ENCODE peak calls at places on chromosome 18, in four cellular contexts. One of them, this sample, is unnamed.

GRCh38 chr18:9237982-9238381 is 96.6 kb upstream of the TWSG1 start:
- DNase-seq in HCT116: no peak
- DNase-seq in glutamatergic neuron: no peak
- DNase-seq in AG04450: no peak
- DNase-seq in this sample: no peak

GRCh38 chr18:53798516-53798915 is 426.0 kb downstream of the MBD2 start:
- DNase-seq in glutamatergic neuron: no peak
- DNase-seq in AG04450: no peak
- DNase-seq in HCT116: no peak
- DNase-seq in this sample: no peak

GRCh38 chr18:27713727-27714080 is 463.2 kb downstream of the CDH2 start:
- DNase-seq in AG04450: no peak
- DNase-seq in glutamatergic neuron: peak
- DNase-seq in HCT116: no peak
- DNase-seq in this sample: no peak

GRCh38 chr18:7207366-7207765 is 23.5 kb upstream of the LRRC30 start:
- DNase-seq in glutamatergic neuron: no peak
- DNase-seq in HCT116: no peak
- DNase-seq in AG04450: no peak
- DNase-seq in this sample: no peak

GRCh38 chr18:24208270-24209035 is 69.6 kb downstream of the CABYR start:
- DNase-seq in glutamatergic neuron: no peak
- DNase-seq in HCT116: peak
- DNase-seq in AG04450: no peak
- DNase-seq in this sample: no peak

GRCh38 chr18:48949051-48949605 is 1.6 kb downstream of the SMAD7 start:
- DNase-seq in AG04450: no peak
- DNase-seq in HCT116: no peak
- DNase-seq in glutamatergic neuron: no peak
- DNase-seq in this sample: peak

GRCh38 chr18:48037481-48038271 is 107.2 kb upstream of the SMAD2 start:
- DNase-seq in HCT116: peak
- DNase-seq in AG04450: no peak
- DNase-seq in glutamatergic neuron: peak
- DNase-seq in this sample: peak

GRCh38 chr18:24915547-24915946 is 436.4 kb downstream of the ZNF521 start:
- DNase-seq in glutamatergic neuron: no peak
- DNase-seq in AG04450: peak
- DNase-seq in HCT116: no peak
- DNase-seq in this sample: no peak

GRCh38 chr18:10041180-10041579 is 127.4 kb downstream of the VAPA start:
- DNase-seq in glutamatergic neuron: peak
- DNase-seq in AG04450: no peak
- DNase-seq in HCT116: no peak
- DNase-seq in this sample: no peak

GRCh38 chr18:59748628-59749360 is 51.6 kb upstream of the CCBE1 start:
- DNase-seq in HCT116: peak
- DNase-seq in AG04450: no peak
- DNase-seq in glutamatergic neuron: no peak
- DNase-seq in this sample: no peak
- TF ChIP-seq CTCF in HCT116: no peak
- TF ChIP-seq CTCF in AG04450: no peak
- TF ChIP-seq CTCF in glutamatergic neuron: no peak
- TF ChIP-seq CTCF in this sample: no peak

GRCh38 chr18:75728621-75729020 is 301.1 kb upstream of the SMIM21 start:
- DNase-seq in HCT116: no peak
- DNase-seq in glutamatergic neuron: no peak
- DNase-seq in AG04450: no peak
- DNase-seq in this sample: no peak

GRCh38 chr18:75730249-75730648 is 302.7 kb upstream of the SMIM21 start:
- DNase-seq in HCT116: no peak
- DNase-seq in glutamatergic neuron: no peak
- DNase-seq in AG04450: no peak
- DNase-seq in this sample: no peak

DNA sequence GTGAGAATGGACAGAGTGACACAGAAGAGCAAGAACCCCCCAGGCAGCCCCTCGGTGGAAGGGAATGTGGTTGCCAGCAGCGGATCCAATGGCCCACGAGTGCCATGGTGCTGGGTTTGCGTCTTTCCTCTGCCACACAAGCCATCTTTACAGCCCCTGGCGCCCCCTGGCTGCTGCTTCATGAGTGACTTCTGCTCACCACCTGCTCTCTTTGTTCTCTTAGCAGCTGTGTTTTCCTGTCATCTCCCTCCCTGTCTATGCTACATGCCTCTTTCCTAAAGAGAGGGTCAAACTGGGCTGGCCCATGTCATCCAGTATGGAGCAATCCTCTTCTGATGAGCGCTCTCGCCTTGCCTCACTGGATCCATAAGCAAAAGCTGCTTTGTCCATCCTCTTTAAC is 300.0 kb upstream of the SMIM21 start:
- DNase-seq in HCT116: peak
- DNase-seq in glutamatergic neuron: peak
- DNase-seq in AG04450: no peak
- DNase-seq in this sample: no peak
- TF ChIP-seq CTCF in HCT116: peak
- TF ChIP-seq CTCF in glutamatergic neuron: peak
- TF ChIP-seq CTCF in AG04450: peak
- TF ChIP-seq CTCF in this sample: no peak

GRCh38 chr18:67710639-67711038 is 194.1 kb upstream of the DSEL start:
- DNase-seq in glutamatergic neuron: no peak
- DNase-seq in HCT116: no peak
- DNase-seq in AG04450: no peak
- DNase-seq in this sample: no peak
- TF ChIP-seq CTCF in glutamatergic neuron: no peak
- TF ChIP-seq CTCF in HCT116: no peak
- TF ChIP-seq CTCF in AG04450: no peak
- TF ChIP-seq CTCF in this sample: no peak

GRCh38 chr18:77702686-77703085 is 453.0 kb downstream of the GALR1 start:
- DNase-seq in HCT116: no peak
- DNase-seq in glutamatergic neuron: peak
- DNase-seq in AG04450: no peak
- DNase-seq in this sample: no peak
- TF ChIP-seq CTCF in HCT116: no peak
- TF ChIP-seq CTCF in glutamatergic neuron: no peak
- TF ChIP-seq CTCF in AG04450: no peak
- TF ChIP-seq CTCF in this sample: no peak

This sample was measured in natural killer cell.